ENCODE peak calls at places on chromosomes 6 and 20, in ten cellular contexts. S is SK-N-SH, F is A549, G is H1, K is stomach, B is transverse colon, Z is tibial nerve, V is K562, X is HepG2, C is ovary. T is an unnamed sample.

GRCh38 chr6:16450285-16450684 is 211.9 kb downstream of the GMPR start:
- DNase-seq in S (no peak), F (peak), G (no peak), K (no peak), B (no peak), Z (no peak), V (no peak), X (no peak), C (no peak), T (no peak)

GRCh38 chr20:61588356-61589054 is 336.4 kb downstream of the CDH4 start:
- DNase-seq in S (no peak), F (peak), G (no peak), K (no peak), B (no peak), Z (no peak), V (no peak), X (no peak), C (no peak), T (no peak)

GRCh38 chr6:53300656-53301551 is 47.8 kb downstream of the ELOVL5 start:
- DNase-seq in S (no peak), F (no peak), G (no peak), K (no peak), B (no peak), Z (no peak), V (no peak), X (peak), C (no peak), T (no peak)

GRCh38 chr20:17694767-17695166 is 5.0 kb upstream of the BANF2 start:
- DNase-seq in S (no peak), F (no peak), G (no peak), K (no peak), B (no peak), Z (no peak), V (no peak), X (no peak), C (no peak), T (peak)

GRCh38 chr6:147205690-147206600 is 1.7 kb downstream of the STXBP5 start:
- DNase-seq in S (peak), F (peak), G (no peak), K (no peak), B (peak), Z (no peak), V (peak), X (peak), C (no peak), T (no peak)

GRCh38 chr6:33904050-33904827 is 100.4 kb upstream of the MLN start:
- DNase-seq in S (no peak), F (no peak), G (no peak), K (no peak), B (peak), Z (no peak), V (peak), X (no peak), C (no peak), T (no peak)

GRCh38 chr20:40683221-40683893 is 5.7 kb downstream of the MAFB start:
- DNase-seq in S (no peak), F (no peak), G (no peak), K (no peak), B (no peak), Z (no peak), V (no peak), X (no peak), C (peak), T (no peak)

GRCh38 chr6:105433723-105434122 is 30.8 kb upstream of the PREP start:
- DNase-seq in S (no peak), F (no peak), G (no peak), K (no peak), B (no peak), Z (no peak), V (no peak), X (no peak), C (no peak), T (no peak)

GRCh38 chr20:15847415-15847814 is 725.8 kb downstream of the KIF16B start:
- DNase-seq in S (peak), F (no peak), G (no peak), K (no peak), B (no peak), Z (no peak), V (no peak), X (no peak), C (no peak), T (no peak)

GRCh38 chr6:128754658-128755256 is 128.2 kb upstream of the LAMA2 start:
- DNase-seq in S (no peak), F (no peak), G (no peak), K (no peak), B (no peak), Z (no peak), V (no peak), X (no peak), C (no peak), T (no peak)

GRCh38 chr6:170038717-170039116 is 252.2 kb downstream of the DLL1 start:
- DNase-seq in S (no peak), F (no peak), G (no peak), K (no peak), B (no peak), Z (no peak), V (no peak), X (no peak), C (peak), T (peak)

GRCh38 chr20:11687546-11688292 is 230.0 kb upstream of the BTBD3 start:
- DNase-seq in S (no peak), F (peak), G (no peak), K (no peak), B (no peak), Z (no peak), V (no peak), X (peak), C (no peak), T (no peak)

GRCh38 chr6:139425780-139426179 is 51.3 kb upstream of the CITED2 start:
- DNase-seq in S (no peak), F (no peak), G (no peak), K (no peak), B (no peak), Z (no peak), V (no peak), X (no peak), C (no peak), T (no peak)

GRCh38 chr20:37209193-37209592 is 29.8 kb upstream of the MROH8 start:
- DNase-seq in S (no peak), F (no peak), G (no peak), K (no peak), B (no peak), Z (no peak), V (no peak), X (no peak), C (no peak), T (no peak)

GRCh38 chr6:100417037-100417436 is 47.7 kb downstream of the SIM1 start:
- DNase-seq in S (no peak), F (no peak), G (no peak), K (no peak), B (no peak), Z (no peak), V (no peak), X (no peak), C (no peak), T (no peak)

GRCh38 chr6:91716361-91716760 is 1129.5 kb upstream of the MAP3K7 start:
- DNase-seq in S (no peak), F (no peak), G (no peak), K (no peak), B (no peak), Z (no peak), V (no peak), X (no peak), C (no peak), T (no peak)

GRCh38 chr6:105484238-105485161 is 81.6 kb upstream of the PREP start:
- DNase-seq in S (peak), F (peak), G (no peak), K (no peak), B (no peak), Z (no peak), V (peak), X (peak), C (no peak), T (no peak)

GRCh38 chr6:165632194-165632593 is 30.8 kb downstream of the PDE10A start:
- DNase-seq in S (no peak), F (no peak), G (no peak), K (no peak), B (no peak), Z (no peak), V (no peak), X (no peak), C (no peak), T (no peak)

GRCh38 chr6:121515615-121516265 is 80.3 kb downstream of the GJA1 start:
- DNase-seq in S (no peak), F (no peak), G (no peak), K (no peak), B (no peak), Z (no peak), V (no peak), X (no peak), C (no peak), T (no peak)

GRCh38 chr20:54577637-54578036 is 102.2 kb downstream of the DOK5 start:
- DNase-seq in S (no peak), F (no peak), G (no peak), K (no peak), B (no peak), Z (no peak), V (no peak), X (no peak), C (no peak), T (no peak)

GRCh38 chr6:13159295-13159694 is 169.0 kb downstream of the TBC1D7 start:
- DNase-seq in S (no peak), F (no peak), G (no peak), K (no peak), B (no peak), Z (peak), V (no peak), X (no peak), C (no peak), T (no peak)

GRCh38 chr6:23655502-23655901 is 470.5 kb upstream of the NRSN1 start:
- DNase-seq in S (peak), F (no peak), G (no peak), K (no peak), B (no peak), Z (no peak), V (no peak), X (no peak), C (no peak), T (no peak)

GRCh38 chr20:51600016-51600420 is 57.5 kb upstream of the NFATC2 start:
- DNase-seq in S (no peak), F (no peak), G (no peak), K (no peak), B (no peak), Z (no peak), V (peak), X (no peak), C (no peak), T (no peak)

GRCh38 chr6:4805553-4806307 is 29.5 kb downstream of the CDYL start:
- DNase-seq in S (peak), F (peak), G (no peak), K (peak), B (peak), Z (no peak), V (no peak), X (peak), C (peak), T (peak)

GRCh38 chr20:25470045-25470444 is 62.6 kb downstream of the GINS1 start:
- DNase-seq in S (peak), F (peak), G (peak), K (peak), B (peak), Z (no peak), V (peak), X (peak), C (no peak), T (peak)
- TF ChIP-seq CTCF in S (peak), F (peak), G (peak), K (peak), B (peak), Z (no peak), V (peak), X (peak), C (no peak), T (no peak)

DNA sequence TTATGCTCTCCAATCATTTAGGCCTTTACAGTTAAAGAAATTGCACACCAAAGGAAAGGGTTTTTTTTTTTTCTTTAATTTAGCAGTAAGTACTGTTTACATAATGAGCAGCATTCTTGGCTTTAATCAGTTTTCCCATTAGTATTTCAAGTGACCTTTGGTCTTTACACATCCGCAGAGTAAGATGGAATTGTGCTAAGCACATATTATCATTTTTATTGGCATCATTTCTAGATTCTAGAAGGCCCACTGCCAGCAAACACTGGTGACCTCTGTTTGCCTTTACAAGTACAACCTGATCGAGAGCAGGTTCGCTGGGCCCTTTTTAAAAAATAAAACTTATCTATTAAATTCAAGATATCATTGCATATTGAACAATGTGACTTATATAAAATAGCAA is 104.3 kb downstream of the ADGRG6 start:
- DNase-seq in S (no peak), F (no peak), G (no peak), K (peak), B (no peak), Z (no peak), V (no peak), X (peak), C (no peak), T (no peak)
- TF ChIP-seq EP300 in S (no peak), F (no peak), G (no peak), K (no peak), B (no peak), Z (peak), V (no peak), X (no peak), C (no peak), T (no peak)

GRCh38 chr6:26575494-26575939 is 21.2 kb upstream of the ABT1 start:
- DNase-seq in S (no peak), F (peak), G (no peak), K (no peak), B (no peak), Z (no peak), V (peak), X (no peak), C (no peak), T (no peak)
- TF ChIP-seq CTCF in S (no peak), F (no peak), G (no peak), K (no peak), B (no peak), Z (no peak), V (no peak), X (no peak), C (no peak), T (no peak)

GRCh38 chr6:113377362-113377942 is 479.7 kb upstream of the MARCKS start:
- DNase-seq in S (no peak), F (no peak), G (no peak), K (no peak), B (no peak), Z (no peak), V (no peak), X (no peak), C (no peak), T (no peak)
- TF ChIP-seq EP300 in S (no peak), F (no peak), G (no peak), K (no peak), B (no peak), Z (no peak), V (no peak), X (no peak), C (no peak), T (no peak)

DNA sequence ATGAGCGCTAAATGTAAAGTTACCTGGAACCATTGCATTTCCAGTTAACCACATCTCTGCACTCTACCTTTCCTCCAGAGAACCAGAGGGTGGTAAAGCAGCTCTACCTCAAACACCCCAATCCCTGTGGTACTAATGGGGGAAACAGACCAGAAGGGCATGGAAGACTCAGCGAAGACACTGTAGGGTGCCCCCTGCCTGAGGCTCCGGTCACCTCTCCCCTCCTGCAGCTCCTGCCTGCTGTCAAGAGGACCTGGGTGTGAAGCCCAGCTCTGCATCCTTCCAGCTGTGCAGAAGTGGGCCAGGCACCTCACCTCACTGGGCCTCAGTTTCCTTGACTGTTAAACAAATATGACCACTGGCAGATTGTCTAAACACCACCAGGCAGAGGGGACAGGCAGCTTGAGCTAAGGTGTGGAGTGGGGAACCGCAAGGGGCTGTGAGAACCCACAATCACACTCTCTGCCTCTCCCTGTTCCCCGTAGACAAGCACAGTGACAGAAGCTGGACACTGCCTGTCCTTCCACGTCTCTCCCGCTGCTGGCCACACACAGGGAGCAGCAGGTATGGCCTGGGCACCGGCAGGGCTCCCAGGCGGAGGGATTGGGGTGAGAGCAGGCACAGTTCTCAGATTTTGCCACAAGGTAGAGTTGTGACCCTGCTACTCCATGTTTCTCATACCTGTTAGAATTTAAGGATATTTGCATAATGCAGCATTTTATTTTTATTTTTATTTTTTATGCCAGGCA is 9.1 kb upstream of the BPIFA2 start:
- DNase-seq in S (no peak), F (no peak), G (no peak), K (peak), B (no peak), Z (no peak), V (no peak), X (no peak), C (no peak), T (no peak)
- TF ChIP-seq CTCF in S (no peak), F (no peak), G (no peak), K (no peak), B (no peak), Z (no peak), V (no peak), X (peak), C (no peak), T (no peak)

DNA sequence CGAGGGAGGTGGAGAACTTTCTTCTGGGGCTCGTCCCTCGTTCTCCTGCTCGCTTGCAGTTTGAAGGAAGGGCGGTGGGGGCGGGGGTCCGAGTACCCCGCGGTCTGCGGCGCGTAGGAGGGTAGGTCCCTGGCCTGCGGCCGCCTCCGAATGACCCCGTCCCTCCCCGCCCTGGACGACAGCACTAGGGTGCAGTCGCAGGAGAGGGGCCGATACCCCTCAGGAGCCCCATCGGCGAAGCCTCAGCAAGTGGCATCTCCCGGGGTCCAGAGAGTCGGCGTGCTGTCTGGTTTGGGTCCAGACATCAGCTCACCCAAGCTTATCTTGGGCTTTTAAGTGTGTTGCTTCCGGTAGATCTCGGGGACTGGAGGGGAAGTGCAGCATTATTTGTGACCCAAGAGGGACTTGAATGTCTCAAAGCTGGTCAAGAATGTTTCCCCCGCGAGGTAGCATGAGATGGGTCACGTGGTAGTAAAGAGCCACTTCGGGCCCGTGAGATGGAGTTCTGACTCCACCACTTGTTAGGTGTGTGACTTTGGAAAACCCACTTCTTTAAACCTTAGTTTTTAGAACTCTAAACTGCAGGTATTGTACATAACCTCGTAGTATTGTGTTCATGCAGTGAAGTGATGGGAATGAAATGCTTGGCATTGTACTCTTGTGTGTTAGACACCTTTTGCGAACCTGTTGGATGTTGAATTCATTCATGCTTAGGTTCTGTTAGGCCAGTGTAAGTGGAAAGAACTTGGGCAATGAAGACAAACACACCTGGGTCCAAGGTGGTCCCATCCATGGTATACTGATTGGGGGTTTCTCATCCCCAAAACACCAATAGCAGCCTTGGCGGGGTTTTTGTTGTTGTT is 916 bp downstream of the ANKRD6 start:
- DNase-seq in S (no peak), F (no peak), G (no peak), K (peak), B (peak), Z (peak), V (peak), X (no peak), C (peak), T (no peak)
- TF ChIP-seq EP300 in S (no peak), F (no peak), G (no peak), K (no peak), B (no peak), Z (no peak), V (no peak), X (no peak), C (no peak), T (no peak)

DNA sequence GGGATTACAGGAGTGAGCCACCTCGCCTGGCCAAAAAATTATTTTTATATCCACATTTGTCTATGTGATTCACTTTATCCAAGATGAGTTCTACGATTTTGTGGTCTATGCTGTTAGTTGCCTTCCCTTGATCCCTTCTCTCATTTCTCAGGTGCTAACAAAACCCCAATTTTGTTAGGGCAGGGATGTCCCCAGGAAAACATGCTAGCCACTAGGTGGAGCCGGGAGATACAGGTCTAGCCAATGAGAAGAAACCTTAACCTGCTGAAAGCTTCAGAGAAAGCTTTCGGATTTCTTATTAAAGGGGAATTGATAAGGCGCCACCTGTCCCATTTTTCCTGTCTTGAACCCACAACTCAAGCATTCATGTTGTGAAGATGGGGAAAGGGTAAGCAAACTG is 167.4 kb upstream of the OLIG3 start:
- DNase-seq in S (no peak), F (peak), G (peak), K (no peak), B (no peak), Z (peak), V (peak), X (peak), C (no peak), T (no peak)
- TF ChIP-seq CTCF in S (peak), F (peak), G (peak), K (peak), B (no peak), Z (peak), V (peak), X (peak), C (no peak), T (no peak)

DNA sequence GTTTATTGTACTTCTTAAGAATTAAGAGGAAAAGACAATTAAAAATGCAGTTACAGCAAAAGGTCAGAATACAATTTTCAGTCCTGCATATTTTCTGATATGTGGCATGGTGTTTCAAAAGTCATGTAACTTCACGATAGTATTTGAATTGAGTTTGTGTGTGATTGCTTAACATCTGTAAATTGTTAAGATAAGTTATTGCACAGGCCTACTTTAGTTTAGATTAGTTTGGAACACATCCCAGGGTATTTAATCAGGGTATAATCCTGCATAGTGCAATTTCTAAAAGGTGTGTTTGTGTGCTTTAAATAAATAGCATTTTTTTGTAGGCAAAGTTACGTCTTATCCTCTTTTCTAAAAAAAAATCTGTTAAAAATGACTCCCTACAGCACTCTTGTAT is 289.6 kb downstream of the RIMS1 start:
- DNase-seq in S (peak), F (no peak), G (no peak), K (no peak), B (no peak), Z (no peak), V (no peak), X (no peak), C (no peak), T (no peak)
- TF ChIP-seq EP300 in S (peak), F (no peak), G (no peak), K (no peak), B (no peak), Z (no peak), V (no peak), X (no peak), C (no peak), T (no peak)

GRCh38 chr6:160347259-160348208 is 644 bp upstream of the SLC22A3 start:
- DNase-seq in S (peak), F (peak), G (no peak), K (no peak), B (peak), Z (no peak), V (no peak), X (no peak), C (peak), T (no peak)

GRCh38 chr6:160348209-160348551 is at the start of gene SLC22A3:
- DNase-seq in S (peak), F (peak), G (no peak), K (peak), B (peak), Z (no peak), V (no peak), X (no peak), C (peak), T (peak)

GRCh38 chr6:160344281-160344680 is 3.9 kb upstream of the SLC22A3 start:
- DNase-seq in S (no peak), F (no peak), G (no peak), K (no peak), B (no peak), Z (no peak), V (no peak), X (no peak), C (no peak), T (no peak)

GRCh38 chr6:160349837-160350236 is 1.7 kb downstream of the SLC22A3 start:
- DNase-seq in S (no peak), F (no peak), G (no peak), K (no peak), B (peak), Z (no peak), V (no peak), X (no peak), C (no peak), T (no peak)

GRCh38 chr6:160348552-160349441 is 619 bp downstream of the SLC22A3 start:
- DNase-seq in S (peak), F (peak), G (no peak), K (peak), B (peak), Z (no peak), V (no peak), X (peak), C (peak), T (no peak)
- TF ChIP-seq CTCF in S (no peak), F (no peak), G (no peak), K (no peak), B (peak), Z (no peak), V (no peak), X (peak), C (peak), T (peak)